ENCODE peak calls at places on chromosomes 16 and 17, in four cellular contexts. One of them, this sample, is unnamed.

GRCh38 chr17:21689604-21690003 is 2.7 kb upstream of the KCNJ18 start:
- DNase-seq in HepG2: no peak
- DNase-seq in H1: no peak
- DNase-seq in K562: no peak
- DNase-seq in this sample: peak

GRCh38 chr16:12132290-12132689 is 155.8 kb downstream of the SNX29 start:
- DNase-seq in HepG2: no peak
- DNase-seq in H1: no peak
- DNase-seq in K562: no peak
- DNase-seq in this sample: no peak

GRCh38 chr17:74240637-74241036 is 27.3 kb downstream of the TTYH2 start:
- DNase-seq in HepG2: no peak
- DNase-seq in H1: no peak
- DNase-seq in K562: no peak
- DNase-seq in this sample: no peak

GRCh38 chr16:9495824-9496223 is 404.4 kb downstream of the HAPSTR1 start:
- DNase-seq in H1: no peak
- DNase-seq in K562: no peak
- DNase-seq in HepG2: no peak
- DNase-seq in this sample: no peak

GRCh38 chr17:82752371-82753200 is 721 bp downstream of the TBCD start:
- DNase-seq in H1: no peak
- DNase-seq in HepG2: no peak
- DNase-seq in K562: peak
- DNase-seq in this sample: no peak

GRCh38 chr17:52678211-52678610 is 519.7 kb upstream of the CA10 start:
- DNase-seq in K562: no peak
- DNase-seq in HepG2: no peak
- DNase-seq in H1: no peak
- DNase-seq in this sample: no peak

GRCh38 chr16:12089492-12090161 is 113.1 kb downstream of the SNX29 start:
- DNase-seq in H1: no peak
- DNase-seq in K562: peak
- DNase-seq in HepG2: peak
- DNase-seq in this sample: peak

GRCh38 chr17:5832886-5833285 is 237.3 kb upstream of the WSCD1 start:
- DNase-seq in K562: no peak
- DNase-seq in HepG2: peak
- DNase-seq in H1: no peak
- DNase-seq in this sample: peak

GRCh38 chr17:49031965-49032928 is 35.1 kb downstream of the IGF2BP1 start:
- DNase-seq in K562: peak
- DNase-seq in H1: no peak
- DNase-seq in HepG2: peak
- DNase-seq in this sample: peak

GRCh38 chr17:50026901-50027638 is 28.8 kb upstream of the ITGA3 start:
- DNase-seq in HepG2: peak
- DNase-seq in H1: peak
- DNase-seq in K562: peak
- DNase-seq in this sample: peak

GRCh38 chr16:58773870-58774269 is 39.8 kb upstream of the GOT2 start:
- DNase-seq in H1: no peak
- DNase-seq in K562: no peak
- DNase-seq in HepG2: peak
- DNase-seq in this sample: no peak

GRCh38 chr16:16915771-16916170 is 536.8 kb downstream of the NPIPA7 start:
- DNase-seq in HepG2: no peak
- DNase-seq in H1: no peak
- DNase-seq in K562: no peak
- DNase-seq in this sample: no peak

GRCh38 chr16:73022534-73022933 is 25.4 kb downstream of the ZFHX3 start:
- DNase-seq in HepG2: no peak
- DNase-seq in K562: no peak
- DNase-seq in H1: no peak
- DNase-seq in this sample: no peak

GRCh38 chr16:4828567-4829320 is 18.3 kb downstream of the GLYR1 start:
- DNase-seq in H1: no peak
- DNase-seq in HepG2: no peak
- DNase-seq in K562: no peak
- DNase-seq in this sample: no peak

GRCh38 chr17:68614718-68615117 is 13.6 kb upstream of the FAM20A start:
- DNase-seq in H1: no peak
- DNase-seq in K562: no peak
- DNase-seq in HepG2: no peak
- DNase-seq in this sample: no peak

GRCh38 chr17:50624321-50624935 is 10.3 kb upstream of the ABCC3 start:
- DNase-seq in HepG2: no peak
- DNase-seq in K562: no peak
- DNase-seq in H1: no peak
- DNase-seq in this sample: no peak

GRCh38 chr16:3099732-3100499 is 822 bp upstream of the ZSCAN10 start:
- DNase-seq in HepG2: peak
- DNase-seq in H1: peak
- DNase-seq in K562: peak
- DNase-seq in this sample: peak

GRCh38 chr17:62790554-62790953 is 17.6 kb downstream of the MARCHF10 start:
- DNase-seq in HepG2: no peak
- DNase-seq in K562: no peak
- DNase-seq in H1: no peak
- DNase-seq in this sample: no peak

GRCh38 chr17:62321451-62321850 is 58.9 kb upstream of the EFCAB3 start:
- DNase-seq in H1: no peak
- DNase-seq in K562: no peak
- DNase-seq in HepG2: no peak
- DNase-seq in this sample: no peak

GRCh38 chr16:77540656-77541055 is 105.8 kb upstream of the ADAMTS18 start:
- DNase-seq in K562: no peak
- DNase-seq in H1: no peak
- DNase-seq in HepG2: no peak
- DNase-seq in this sample: no peak

GRCh38 chr16:1613240-1613639 is 1.1 kb downstream of the CRAMP1 start:
- DNase-seq in H1: no peak
- DNase-seq in K562: no peak
- DNase-seq in HepG2: no peak
- DNase-seq in this sample: no peak

GRCh38 chr17:76641501-76641900 is 2.1 kb downstream of the ST6GALNAC1 start:
- DNase-seq in K562: no peak
- DNase-seq in HepG2: peak
- DNase-seq in H1: no peak
- DNase-seq in this sample: peak

GRCh38 chr17:75753514-75754377 is 11.2 kb downstream of the GALK1 start:
- DNase-seq in H1: peak
- DNase-seq in K562: peak
- DNase-seq in HepG2: peak
- DNase-seq in this sample: no peak

GRCh38 chr17:44097110-44097810 is 26.2 kb downstream of the HDAC5 start:
- DNase-seq in K562: peak
- DNase-seq in H1: no peak
- DNase-seq in HepG2: peak
- DNase-seq in this sample: no peak

GRCh38 chr16:88466175-88466862 is 13.2 kb downstream of the ZFPM1 start:
- DNase-seq in H1: no peak
- DNase-seq in HepG2: no peak
- DNase-seq in K562: no peak
- DNase-seq in this sample: no peak

GRCh38 chr17:45425984-45426413 is 6.7 kb downstream of the ARHGAP27 start:
- DNase-seq in H1: no peak
- DNase-seq in K562: no peak
- DNase-seq in HepG2: no peak
- DNase-seq in this sample: no peak

GRCh38 chr17:83065660-83066542 is 13.5 kb upstream of the METRNL start:
- DNase-seq in K562: no peak
- DNase-seq in H1: no peak
- DNase-seq in HepG2: no peak
- DNase-seq in this sample: no peak

GRCh38 chr16:4936991-4937781 is at the start of gene PPL:
- DNase-seq in HepG2: peak
- DNase-seq in H1: no peak
- DNase-seq in K562: peak
- DNase-seq in this sample: peak

GRCh38 chr17:41773190-41773588 is 13.3 kb downstream of the JUP start:
- DNase-seq in K562: peak
- DNase-seq in HepG2: peak
- DNase-seq in H1: no peak
- DNase-seq in this sample: peak

GRCh38 chr17:82300707-82301270 is 16.6 kb downstream of the CD7 start:
- DNase-seq in H1: no peak
- DNase-seq in K562: peak
- DNase-seq in HepG2: no peak
- DNase-seq in this sample: no peak

GRCh38 chr16:75593825-75594820 is 27.9 kb downstream of the GABARAPL2 start:
- DNase-seq in HepG2: peak
- DNase-seq in H1: peak
- DNase-seq in K562: peak
- DNase-seq in this sample: no peak

GRCh38 chr16:54465063-54465462 is 178.5 kb upstream of the IRX3 start:
- DNase-seq in H1: no peak
- DNase-seq in K562: no peak
- DNase-seq in HepG2: no peak
- DNase-seq in this sample: no peak

GRCh38 chr17:9658593-9659211 is 13.4 kb downstream of the USP43 start:
- DNase-seq in HepG2: no peak
- DNase-seq in H1: no peak
- DNase-seq in K562: no peak
- DNase-seq in this sample: no peak
- TF ChIP-seq JUND in HepG2: no peak
- TF ChIP-seq JUND in H1: no peak
- TF ChIP-seq JUND in K562: no peak
- TF ChIP-seq JUND in this sample: no peak

GRCh38 chr17:30450125-30451027 is 26.8 kb upstream of the GOSR1 start:
- DNase-seq in HepG2: peak
- DNase-seq in H1: no peak
- DNase-seq in K562: no peak
- DNase-seq in this sample: no peak

GRCh38 chr17:30443721-30444120 is 33.5 kb upstream of the GOSR1 start:
- DNase-seq in H1: no peak
- DNase-seq in HepG2: no peak
- DNase-seq in K562: no peak
- DNase-seq in this sample: no peak

GRCh38 chr17:30454635-30455034 is 22.6 kb upstream of the GOSR1 start:
- DNase-seq in H1: no peak
- DNase-seq in K562: no peak
- DNase-seq in HepG2: no peak
- DNase-seq in this sample: no peak

DNA sequence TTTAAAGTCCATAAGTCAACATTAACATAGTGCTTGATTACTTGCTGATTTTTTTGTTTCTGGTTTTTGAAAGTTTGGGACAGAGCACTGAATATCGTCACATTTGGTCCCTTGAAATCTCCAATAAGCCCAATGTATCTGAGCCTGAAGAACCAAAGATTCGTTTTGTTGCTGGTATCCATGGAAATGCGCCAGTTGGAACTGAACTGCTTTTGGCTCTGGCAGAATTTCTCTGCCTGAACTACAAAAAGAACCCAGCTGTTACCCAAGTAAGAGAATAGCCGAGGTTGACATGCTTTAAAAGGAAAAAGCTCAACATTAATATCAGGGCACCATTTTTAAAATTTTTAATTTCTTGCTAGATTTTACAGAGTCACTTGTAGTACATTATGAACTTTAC is 27.7 kb upstream of the GOSR1 start:
- DNase-seq in K562: no peak
- DNase-seq in H1: no peak
- DNase-seq in HepG2: no peak
- DNase-seq in this sample: no peak
- TF ChIP-seq SIN3A in K562: no peak
- TF ChIP-seq SIN3A in H1: no peak
- TF ChIP-seq SIN3A in HepG2: no peak
- TF ChIP-seq SIN3A in this sample: no peak

DNA sequence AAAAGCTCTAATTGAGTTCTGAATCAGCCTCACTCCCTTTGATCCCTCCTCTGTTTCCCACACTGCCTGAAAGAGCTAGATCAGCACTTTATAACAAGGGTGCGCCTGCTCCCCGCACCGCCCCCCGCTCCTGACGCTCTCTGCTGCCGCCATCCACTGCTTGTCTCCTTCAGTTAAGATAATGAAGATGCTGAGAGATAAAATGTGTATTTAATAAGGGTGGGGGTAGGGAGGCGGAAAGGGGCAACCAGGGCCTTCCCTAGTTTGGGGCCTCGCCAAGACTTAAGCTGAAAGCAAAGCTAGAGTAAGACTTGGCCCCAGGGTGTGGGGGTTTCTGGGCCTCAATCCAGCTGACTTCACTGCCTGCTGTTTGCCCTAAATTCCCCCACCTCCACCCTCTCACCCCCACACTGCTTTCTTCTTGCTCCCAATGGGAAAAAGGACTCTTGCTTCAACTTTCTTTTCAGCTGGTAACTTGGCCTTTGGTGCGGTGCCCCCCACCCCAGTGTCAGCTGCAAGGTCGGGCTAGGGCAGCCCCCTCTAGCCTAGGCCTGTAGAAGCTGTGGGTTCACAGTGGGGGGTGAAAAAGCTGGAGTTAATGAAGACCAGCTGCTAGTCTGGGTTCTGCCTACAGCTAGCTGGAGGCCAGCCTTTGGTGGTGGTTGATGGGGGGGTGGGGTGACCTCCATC is 1.8 kb upstream of the RARA start:
- DNase-seq in K562: peak
- DNase-seq in HepG2: no peak
- DNase-seq in H1: no peak
- DNase-seq in this sample: no peak
- TF ChIP-seq JUND in K562: no peak
- TF ChIP-seq JUND in HepG2: no peak
- TF ChIP-seq JUND in H1: no peak
- TF ChIP-seq JUND in this sample: no peak

GRCh38 chr16:57133101-57133500 is 40.7 kb downstream of the CPNE2 start:
- DNase-seq in HepG2: no peak
- DNase-seq in K562: no peak
- DNase-seq in H1: no peak
- DNase-seq in this sample: no peak
- TF ChIP-seq SIN3A in HepG2: no peak
- TF ChIP-seq SIN3A in K562: no peak
- TF ChIP-seq SIN3A in H1: no peak
- TF ChIP-seq SIN3A in this sample: no peak

GRCh38 chr17:57292086-57292485 is 35.8 kb downstream of the MSI2 start:
- DNase-seq in K562: no peak
- DNase-seq in H1: no peak
- DNase-seq in HepG2: no peak
- DNase-seq in this sample: no peak

GRCh38 chr17:57295526-57296023 is 39.3 kb downstream of the MSI2 start:
- DNase-seq in K562: no peak
- DNase-seq in HepG2: no peak
- DNase-seq in H1: no peak
- DNase-seq in this sample: peak

GRCh38 chr17:57293077-57293476 is 36.8 kb downstream of the MSI2 start:
- DNase-seq in HepG2: peak
- DNase-seq in H1: no peak
- DNase-seq in K562: no peak
- DNase-seq in this sample: peak

GRCh38 chr17:57294629-57295501 is 38.5 kb downstream of the MSI2 start:
- DNase-seq in H1: no peak
- DNase-seq in HepG2: peak
- DNase-seq in K562: no peak
- DNase-seq in this sample: peak

GRCh38 chr17:57294075-57294474 is 37.8 kb downstream of the MSI2 start:
- DNase-seq in H1: no peak
- DNase-seq in K562: no peak
- DNase-seq in HepG2: no peak
- DNase-seq in this sample: no peak
- TF ChIP-seq JUND in H1: no peak
- TF ChIP-seq JUND in K562: no peak
- TF ChIP-seq JUND in HepG2: no peak
- TF ChIP-seq JUND in this sample: no peak

GRCh38 chr17:72370819-72371218 is 250.0 kb downstream of the SOX9 start:
- DNase-seq in HepG2: no peak
- DNase-seq in K562: peak
- DNase-seq in H1: no peak
- DNase-seq in this sample: no peak
- TF ChIP-seq SIN3A in HepG2: no peak
- TF ChIP-seq SIN3A in K562: no peak
- TF ChIP-seq SIN3A in H1: no peak
- TF ChIP-seq SIN3A in this sample: no peak